ENCODE peak calls at places on chromosomes 1 and 21, in seven cellular contexts. F is A172; M is AG08395; U is upper lobe of right lung; P is activated CD4-positive, alpha-beta T cell treated with anti-CD3 and anti-CD28 coated beads for 24 hours; J is AML-193; L is epithelial cell of esophagus. D is an unnamed sample.

GRCh38 chr1:241857131-241857530 is 9.1 kb downstream of the EXO1 start:
- DNase-seq in M (no peak), P (no peak), U (no peak), J (no peak), F (no peak), L (no peak), D (no peak)

GRCh38 chr1:21868482-21868881 is 56.4 kb downstream of the LDLRAD2 start:
- DNase-seq in J (no peak), U (no peak), M (no peak), F (no peak), P (no peak), L (no peak), D (no peak)

GRCh38 chr1:63877816-63878215 is 104.0 kb downstream of the ROR1 start:
- DNase-seq in P (no peak), M (peak; percentile 60), L (peak; percentile 62), F (peak; percentile 80), J (no peak), U (peak; percentile 64), D (peak; percentile 66)

GRCh38 chr1:14215151-14215550 is 383.3 kb upstream of the KAZN start:
- DNase-seq in L (peak; percentile 18), F (peak; percentile 3), J (no peak), M (peak; percentile 33), P (no peak), U (no peak), D (no peak)

GRCh38 chr1:169110265-169110664 is 3.8 kb downstream of the ATP1B1 start:
- DNase-seq in L (no peak), U (no peak), P (no peak), J (no peak), M (no peak), F (no peak), D (no peak)

GRCh38 chr21:40797881-40798280 is 49.1 kb downstream of the DSCAM start:
- DNase-seq in M (no peak), U (no peak), L (peak; percentile 11), J (no peak), P (no peak), F (no peak), D (no peak)

GRCh38 chr1:204578867-204579664 is 62.9 kb downstream of the MDM4 start:
- DNase-seq in U (no peak), M (peak; percentile 29), P (no peak), L (no peak), F (no peak), J (no peak), D (no peak)

GRCh38 chr1:16915627-16915973 is 6.1 kb upstream of the CROCC start:
- DNase-seq in U (peak; percentile 44), F (no peak), L (no peak), M (no peak), P (no peak), J (peak; percentile 43), D (no peak)

GRCh38 chr1:232335261-232335660 is 294.7 kb downstream of the SIPA1L2 start:
- DNase-seq in J (no peak), P (no peak), L (no peak), M (no peak), F (no peak), U (no peak), D (no peak)

GRCh38 chr1:162317659-162318058 is 59.0 kb downstream of the SPATA46 start:
- DNase-seq in J (peak; percentile 6), M (no peak), U (no peak), F (no peak), L (no peak), P (no peak), D (no peak)

GRCh38 chr1:76942549-76942948 is 75.3 kb downstream of the ST6GALNAC5 start:
- DNase-seq in U (no peak), L (no peak), J (no peak), M (peak; percentile 41), P (no peak), F (no peak), D (no peak)

GRCh38 chr21:42835611-42836401 is 43.5 kb downstream of the WDR4 start:
- DNase-seq in P (no peak), J (no peak), L (no peak), M (no peak), F (no peak), U (peak; percentile 16), D (no peak)

GRCh38 chr1:46526689-46527291 is 24.7 kb downstream of the KNCN start:
- DNase-seq in J (no peak), M (no peak), L (no peak), F (no peak), U (no peak), P (no peak), D (no peak)

GRCh38 chr21:37281993-37282392 is 14.9 kb upstream of the VPS26C start:
- DNase-seq in M (no peak), L (peak; percentile 29), U (no peak), F (peak; percentile 33), P (no peak), J (no peak), D (no peak)

GRCh38 chr21:21182401-21182800 is 184.2 kb downstream of the NCAM2 start:
- DNase-seq in M (no peak), F (no peak), L (no peak), U (no peak), P (no peak), J (no peak), D (no peak)

GRCh38 chr1:93623875-93624274 is 57.8 kb downstream of the BCAR3 start:
- DNase-seq in L (peak; percentile 86), J (no peak), P (no peak), U (no peak), M (peak; percentile 86), F (peak; percentile 63), D (no peak)

GRCh38 chr21:33229099-33229775 is 501 bp upstream of the IFNAR2 start:
- DNase-seq in L (no peak), P (no peak), F (no peak), M (no peak), J (no peak), U (no peak), D (no peak)

GRCh38 chr1:154478639-154479038 is 23.4 kb upstream of the TDRD10 start:
- DNase-seq in P (no peak), M (no peak), J (peak; percentile 80), F (peak; percentile 55), L (peak; percentile 40), U (no peak), D (no peak)

GRCh38 chr1:59698386-59698785 is 116.4 kb upstream of the HOOK1 start:
- DNase-seq in P (no peak), L (no peak), F (no peak), J (no peak), M (no peak), U (no peak), D (no peak)

GRCh38 chr1:39105061-39105840 is 79.1 kb downstream of the NDUFS5 start:
- DNase-seq in J (no peak), P (peak; percentile 38), L (peak; percentile 84), U (peak; percentile 93), F (no peak), M (peak; percentile 75), D (no peak)

GRCh38 chr1:147622731-147623130 is 47.6 kb downstream of the ACP6 start:
- DNase-seq in P (no peak), L (no peak), M (peak; percentile 17), U (no peak), F (peak; percentile 23), J (no peak), D (no peak)

GRCh38 chr1:203084588-203085527 is 954 bp downstream of the MYOG start:
- DNase-seq in J (peak; percentile 19), F (no peak), U (no peak), P (no peak), L (no peak), M (no peak), D (no peak)

GRCh38 chr1:246005067-246005466 is 502.0 kb downstream of the SMYD3 start:
- DNase-seq in U (no peak), F (peak; percentile 98), P (no peak), L (peak; percentile 69), J (no peak), M (peak; percentile 95), D (no peak)

GRCh38 chr1:115257596-115257995 is 80.5 kb downstream of the NGF start:
- DNase-seq in M (no peak), U (no peak), L (no peak), F (no peak), P (no peak), J (no peak), D (no peak)